ENCODE peak calls at places on chromosomes 6 and 20, in eight cellular contexts. V is OCI-LY7, O is spleen, T is body of pancreas, B is neural progenitor cell, N is lower lobe of right lung, K is A549, P is GM23338. U is an unnamed sample.

GRCh38 chr6:63636516-63636968 is 940 bp downstream of the PHF3 start:
- DNase-seq in K (peak), T (peak), N (peak), V (peak), B (peak), O (peak), P (peak), U (peak)

GRCh38 chr6:36739947-36740817 is 42.6 kb downstream of the RAB44 start:
- DNase-seq in T (no peak), K (no peak), O (no peak), B (no peak), P (no peak), V (no peak), N (no peak), U (peak)

GRCh38 chr6:135919026-135919425 is 67.5 kb downstream of the PDE7B start:
- DNase-seq in B (no peak), P (no peak), O (no peak), T (no peak), V (no peak), N (no peak), K (no peak), U (no peak)

GRCh38 chr6:24566020-24566752 is 71.4 kb downstream of the ALDH5A1 start:
- DNase-seq in P (no peak), B (no peak), O (no peak), T (no peak), K (no peak), N (no peak), V (no peak), U (no peak)

GRCh38 chr6:1382883-1383728 is 6.3 kb upstream of the FOXF2 start:
- DNase-seq in V (no peak), N (no peak), B (peak), T (no peak), O (no peak), K (no peak), P (peak), U (no peak)

GRCh38 chr20:4962257-4962855 is 39.0 kb downstream of the SLC23A2 start:
- DNase-seq in V (peak), K (no peak), T (no peak), N (no peak), B (no peak), O (peak), P (no peak), U (no peak)

GRCh38 chr6:71886184-71887005 is at the start of gene RIMS1:
- DNase-seq in K (peak), P (peak), V (no peak), T (peak), O (peak), B (peak), N (no peak), U (no peak)

GRCh38 chr6:170553686-170554085 is 483 bp upstream of the TBP start:
- DNase-seq in K (no peak), B (no peak), N (no peak), O (no peak), V (no peak), T (no peak), P (no peak), U (no peak)

GRCh38 chr6:14165091-14165490 is 47.5 kb downstream of the CD83 start:
- DNase-seq in V (no peak), B (no peak), K (no peak), O (no peak), N (no peak), P (no peak), T (no peak), U (peak)

GRCh38 chr6:20644667-20645370 is 110.6 kb downstream of the CDKAL1 start:
- DNase-seq in B (no peak), N (no peak), P (no peak), T (no peak), K (no peak), V (no peak), O (no peak), U (peak)

GRCh38 chr6:69584913-69585729 is 211.7 kb downstream of the LMBRD1 start:
- DNase-seq in P (peak), N (no peak), K (no peak), T (no peak), V (peak), O (no peak), B (peak), U (no peak)

GRCh38 chr20:31274441-31274840 is 17.0 kb downstream of the DEFB115 start:
- DNase-seq in B (no peak), O (peak), K (no peak), P (no peak), T (no peak), V (no peak), N (no peak), U (no peak)

GRCh38 chr6:168452685-168453377 is 11.8 kb downstream of the SMOC2 start:
- DNase-seq in O (no peak), V (no peak), K (no peak), B (no peak), P (no peak), N (no peak), T (no peak), U (no peak)

GRCh38 chr20:51322164-51322707 is 220.3 kb downstream of the NFATC2 start:
- DNase-seq in O (no peak), T (no peak), P (peak), K (no peak), B (no peak), N (no peak), V (no peak), U (no peak)

GRCh38 chr6:39143238-39143930 is 28.4 kb upstream of the SAYSD1 start:
- DNase-seq in K (no peak), P (no peak), O (no peak), T (no peak), B (no peak), V (no peak), N (no peak), U (peak)

GRCh38 chr20:29689411-29690225 is 1567.8 kb upstream of the DEFB115 start:
- DNase-seq in K (no peak), T (no peak), O (no peak), P (no peak), V (no peak), N (peak), B (no peak), U (no peak)

GRCh38 chr6:31479933-31480535 is 17.9 kb upstream of the MICB start:
- DNase-seq in V (no peak), B (no peak), N (no peak), O (no peak), P (no peak), K (no peak), T (peak), U (no peak)

GRCh38 chr6:79544939-79545450 is 7.8 kb upstream of the LCA5 start:
- DNase-seq in V (peak), O (no peak), B (peak), K (peak), T (peak), P (peak), N (peak), U (peak)

GRCh38 chr20:63794614-63795013 is 36.5 kb downstream of the ZBTB46 start:
- DNase-seq in O (no peak), B (no peak), P (no peak), K (no peak), N (no peak), V (peak), T (no peak), U (no peak)

GRCh38 chr20:13286600-13286999 is 65.5 kb downstream of the ISM1 start:
- DNase-seq in P (no peak), N (peak), B (no peak), T (peak), K (no peak), O (no peak), V (no peak), U (peak)

GRCh38 chr6:147108256-147108910 is 95.8 kb upstream of the STXBP5 start:
- DNase-seq in O (no peak), B (no peak), V (no peak), P (no peak), N (no peak), K (no peak), T (no peak), U (no peak)

GRCh38 chr6:125913864-125914351 is 42.7 kb upstream of the HINT3 start:
- DNase-seq in B (no peak), O (no peak), K (peak), T (no peak), P (no peak), V (no peak), N (no peak), U (peak)

GRCh38 chr20:61260905-61261304 is 8.8 kb downstream of the CDH4 start:
- DNase-seq in T (no peak), P (peak), K (no peak), N (no peak), V (no peak), O (no peak), B (peak), U (peak)

GRCh38 chr6:107735906-107736635 is 88.0 kb downstream of the SCML4 start:
- DNase-seq in P (no peak), N (no peak), T (no peak), O (no peak), K (no peak), B (no peak), V (peak), U (no peak)

GRCh38 chr6:161476711-161477110 is 202.8 kb upstream of the AGPAT4 start:
- DNase-seq in N (no peak), O (no peak), V (no peak), K (no peak), P (no peak), T (no peak), B (no peak), U (no peak)

GRCh38 chr6:124282541-124282940 is 478.9 kb downstream of the NKAIN2 start:
- DNase-seq in O (no peak), P (no peak), T (no peak), V (no peak), K (no peak), B (no peak), N (no peak), U (no peak)

GRCh38 chr20:44714701-44715494 is at the start of gene CCN5:
- DNase-seq in B (no peak), T (peak), N (peak), V (no peak), O (peak), P (no peak), K (peak), U (peak)

GRCh38 chr20:45425561-45425960 is 9.6 kb downstream of the PIGT start:
- DNase-seq in O (no peak), N (no peak), B (no peak), K (no peak), V (no peak), T (no peak), P (no peak), U (no peak)

GRCh38 chr6:42433409-42433808 is 18.3 kb downstream of the TRERF1 start:
- DNase-seq in P (no peak), T (no peak), V (no peak), K (no peak), O (no peak), B (no peak), N (no peak), U (no peak)

GRCh38 chr6:125584468-125584939 is 164.9 kb upstream of the HEY2 start:
- DNase-seq in K (no peak), B (peak), P (peak), T (no peak), V (no peak), O (no peak), N (no peak), U (peak)

DNA sequence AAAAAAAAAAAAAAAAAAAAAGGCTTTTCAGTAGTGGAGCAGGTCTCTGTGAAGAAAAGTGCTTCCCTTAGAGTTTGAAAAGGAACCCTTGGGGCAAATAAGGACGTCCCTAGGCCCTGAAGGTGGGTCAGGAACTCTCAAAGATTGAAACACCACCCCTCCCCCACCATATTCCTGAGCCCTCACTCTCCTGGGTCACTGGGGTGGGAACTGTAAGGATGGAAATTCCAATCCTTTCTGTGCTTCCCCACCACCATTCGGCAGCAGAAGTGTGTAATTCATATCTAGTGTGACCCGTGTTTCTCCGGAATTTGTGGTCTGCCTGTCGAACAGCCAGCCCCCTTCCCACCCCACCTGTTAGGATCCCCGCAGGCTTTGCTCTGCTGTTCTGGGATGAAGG is 12.3 kb downstream of the CDYL start:
- DNase-seq in N (no peak), V (no peak), B (no peak), O (no peak), P (peak), T (no peak), K (no peak), U (no peak)
- H3K4me3 ChIP-seq in N (no peak), V (peak), B (no peak), O (no peak), P (no peak), T (no peak), K (no peak), U (no peak)

DNA sequence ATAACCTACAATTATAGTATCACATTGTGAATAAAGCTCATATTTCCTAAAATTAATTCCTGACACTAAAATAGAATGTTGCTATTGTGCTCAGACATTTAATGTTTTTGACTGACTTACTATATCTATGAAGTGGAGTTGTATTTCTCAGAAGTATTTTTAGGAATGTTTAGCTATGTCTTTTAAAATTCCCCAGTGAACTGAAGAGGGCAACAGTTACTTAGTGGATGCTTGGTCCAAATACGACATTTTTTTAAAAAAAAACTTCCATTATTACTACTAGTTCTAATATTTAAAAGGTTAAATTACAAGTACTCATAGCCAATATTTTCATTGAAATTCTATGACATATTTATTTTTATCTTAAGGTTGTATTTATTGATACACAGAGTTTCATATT is 460.2 kb downstream of the COL12A1 start:
- DNase-seq in B (no peak), K (no peak), V (no peak), N (no peak), P (no peak), O (no peak), T (no peak), U (no peak)
- TF ChIP-seq CTCF in B (no peak), K (no peak), V (no peak), N (no peak), P (no peak), O (no peak), T (no peak), U (no peak)

GRCh38 chr20:8363970-8364733 is 232.1 kb downstream of the PLCB1 start:
- DNase-seq in T (no peak), V (no peak), P (no peak), O (no peak), K (no peak), N (no peak), B (no peak), U (no peak)

GRCh38 chr20:8365634-8366033 is 233.6 kb downstream of the PLCB1 start:
- DNase-seq in B (no peak), P (no peak), O (no peak), T (no peak), V (no peak), K (no peak), N (no peak), U (no peak)

GRCh38 chr20:8364734-8365078 is 232.6 kb downstream of the PLCB1 start:
- DNase-seq in O (no peak), B (no peak), V (no peak), K (no peak), T (no peak), N (no peak), P (no peak), U (no peak)

GRCh38 chr20:8367679-8368078 is 235.6 kb downstream of the PLCB1 start:
- DNase-seq in N (no peak), O (no peak), K (no peak), B (no peak), V (no peak), T (no peak), P (no peak), U (no peak)

DNA sequence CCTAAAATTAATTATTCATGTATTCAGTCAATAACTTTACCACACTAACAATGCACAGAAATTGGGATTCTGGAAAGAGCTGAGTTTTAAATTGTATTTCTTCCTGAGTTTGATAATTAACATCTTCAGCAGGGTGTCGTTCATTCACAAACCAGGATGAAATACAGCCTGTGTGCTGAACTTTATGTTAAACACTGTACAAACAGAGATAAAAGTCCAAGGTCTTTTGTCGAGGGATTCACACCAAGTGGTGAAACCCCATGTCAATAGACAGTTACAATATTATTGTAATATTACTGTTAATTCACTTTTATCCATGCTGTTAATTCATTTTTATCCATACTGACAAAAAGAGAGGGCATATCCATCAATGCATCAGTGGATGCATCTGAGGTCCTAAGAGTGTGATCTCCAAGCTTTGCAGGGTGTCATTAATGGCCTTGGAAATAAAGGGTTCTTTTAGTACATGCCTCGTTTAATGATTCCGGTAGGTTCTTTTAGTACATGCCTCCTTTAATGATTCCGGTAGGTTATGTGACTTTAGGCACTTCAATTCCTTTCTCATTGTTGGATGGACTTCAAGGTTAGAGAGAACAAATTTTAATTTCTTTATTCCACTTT is 234.3 kb downstream of the PLCB1 start:
- DNase-seq in T (no peak), V (no peak), B (no peak), O (no peak), N (no peak), K (no peak), P (no peak), U (no peak)
- H3K4me3 ChIP-seq in T (no peak), V (no peak), B (no peak), O (no peak), N (no peak), K (no peak), P (no peak), U (no peak)

DNA sequence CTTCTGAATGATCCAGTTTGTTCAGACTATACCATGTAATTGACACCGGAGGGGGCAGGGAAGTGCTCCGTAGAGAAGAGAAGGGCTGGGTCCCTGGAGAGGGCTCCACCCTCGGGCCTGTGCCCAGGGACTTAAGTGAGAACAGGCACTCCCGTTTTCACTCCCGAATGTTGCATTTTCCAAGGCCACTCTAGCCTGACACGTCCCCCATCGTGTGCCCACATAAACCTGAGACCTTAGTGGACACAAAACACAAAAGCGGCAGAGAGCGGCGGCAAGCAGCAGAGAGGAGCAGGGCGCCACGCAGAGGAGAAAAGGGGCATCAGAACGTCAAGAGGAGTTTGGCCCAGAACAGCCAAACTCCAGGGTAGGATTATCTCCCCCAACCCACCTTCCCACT is 1405.1 kb downstream of the GRIK2 start:
- DNase-seq in P (peak), N (no peak), O (no peak), K (no peak), B (peak), T (no peak), V (no peak), U (peak)
- TF ChIP-seq CTCF in P (peak), N (no peak), O (no peak), K (no peak), B (peak), T (no peak), V (no peak), U (peak)

DNA sequence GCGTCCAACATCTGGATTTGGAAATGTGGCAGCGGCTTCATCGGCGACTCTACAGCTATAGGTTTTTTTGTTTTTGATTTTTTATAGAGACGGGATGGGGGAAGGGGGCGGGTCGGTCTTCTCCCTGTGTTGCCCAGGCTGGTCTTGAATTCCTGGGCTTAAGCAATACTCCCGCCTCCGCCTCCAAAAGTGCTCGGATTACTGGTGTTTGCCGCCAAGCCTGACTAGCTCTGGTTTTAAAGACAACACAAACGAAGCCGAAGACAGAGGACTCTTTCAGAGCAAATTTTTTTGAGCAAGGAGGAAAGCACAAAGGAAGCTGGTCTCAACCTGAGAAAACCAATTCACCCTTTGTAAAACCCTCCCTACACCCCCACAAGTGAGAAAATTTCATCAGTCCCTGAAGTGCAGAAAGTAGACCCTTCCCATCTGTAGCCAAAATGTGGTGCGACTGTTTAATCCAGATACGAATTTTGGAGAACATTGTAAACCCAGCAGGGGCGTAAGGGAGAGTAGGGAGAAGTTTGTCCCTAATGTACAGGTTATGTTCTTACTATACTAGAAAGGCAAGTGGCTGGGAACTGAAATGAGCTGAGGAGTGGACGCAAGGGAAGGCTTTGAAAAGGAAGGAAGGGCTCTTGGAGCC is 185.9 kb downstream of the TRIM27 start:
- DNase-seq in K (no peak), T (no peak), N (no peak), O (no peak), P (peak), V (no peak), B (peak), U (peak)
- H3K4me3 ChIP-seq in K (no peak), T (no peak), N (no peak), O (no peak), P (peak), V (no peak), B (peak), U (no peak)

U was measured in epithelial cell of esophagus.